ENCODE peak calls at places on chromosomes 16 and 17, in five cellular contexts. V, U, T, L and R are unnamed samples.

GRCh38 chr16:75236232-75236631 is 15.2 kb downstream of the BCAR1 start:
- DNase-seq in V (no peak), U (no peak), T (no peak), L (no peak), R (no peak)

GRCh38 chr16:89456412-89456811 is 33.9 kb downstream of the ANKRD11 start:
- DNase-seq in V (no peak), U (no peak), T (no peak), L (no peak), R (no peak)

GRCh38 chr16:58339452-58339938 is 44.7 kb upstream of the PRSS54 start:
- DNase-seq in V (no peak), U (no peak), T (no peak), L (no peak), R (no peak)

GRCh38 chr16:13931845-13932244 is 11.9 kb downstream of the ERCC4 start:
- DNase-seq in V (no peak), U (no peak), T (no peak), L (peak), R (no peak)

GRCh38 chr17:28726396-28726911 is 421 bp upstream of the TLCD1 start:
- DNase-seq in V (no peak), U (peak), T (peak), L (peak), R (no peak)

GRCh38 chr16:54429029-54429428 is 142.4 kb upstream of the IRX3 start:
- DNase-seq in V (no peak), U (no peak), T (no peak), L (no peak), R (no peak)

GRCh38 chr17:17181666-17182600 is 24.2 kb downstream of the PLD6 start:
- DNase-seq in V (no peak), U (peak), T (no peak), L (peak), R (peak)

GRCh38 chr16:83624436-83625120 is 183.2 kb upstream of the HSBP1 start:
- DNase-seq in V (no peak), U (no peak), T (no peak), L (no peak), R (no peak)

GRCh38 chr17:72514888-72515287 is 394.1 kb downstream of the SOX9 start:
- DNase-seq in V (peak), U (no peak), T (no peak), L (no peak), R (no peak)

GRCh38 chr16:89958596-89958995 is 10.0 kb downstream of the DEF8 start:
- DNase-seq in V (no peak), U (no peak), T (no peak), L (no peak), R (no peak)

GRCh38 chr16:46743232-46743719 is 4.9 kb downstream of the MYLK3 start:
- DNase-seq in V (peak), U (no peak), T (no peak), L (no peak), R (no peak)

GRCh38 chr17:49755681-49756283 is 8.1 kb downstream of the FAM117A start:
- DNase-seq in V (no peak), U (no peak), T (no peak), L (no peak), R (no peak)

GRCh38 chr17:28916302-28916934 is 13.5 kb upstream of the DHRS13 start:
- DNase-seq in V (peak), U (peak), T (peak), L (peak), R (no peak)

GRCh38 chr17:67349420-67349819 is 17.0 kb downstream of the PSMD12 start:
- DNase-seq in V (no peak), U (no peak), T (no peak), L (no peak), R (no peak)

GRCh38 chr17:50276588-50277356 is 2.5 kb downstream of the TMEM92 start:
- DNase-seq in V (no peak), U (no peak), T (no peak), L (no peak), R (no peak)

GRCh38 chr17:4919511-4920047 is 12.5 kb upstream of the GP1BA start:
- DNase-seq in V (no peak), U (no peak), T (no peak), L (no peak), R (no peak)

GRCh38 chr17:17942846-17943245 is 29.4 kb downstream of the TOM1L2 start:
- DNase-seq in V (no peak), U (no peak), T (no peak), L (no peak), R (no peak)

GRCh38 chr16:71781741-71782140 is 26.9 kb downstream of the AP1G1 start:
- DNase-seq in V (no peak), U (no peak), T (no peak), L (no peak), R (no peak)

GRCh38 chr16:24841291-24841690 is 4.5 kb upstream of the SLC5A11 start:
- DNase-seq in V (no peak), U (no peak), T (no peak), L (no peak), R (no peak)

GRCh38 chr16:79621027-79621426 is 20.5 kb upstream of the MAF start:
- DNase-seq in V (no peak), U (no peak), T (no peak), L (no peak), R (no peak)